ENCODE peak calls at places on chromosome 1, in four cellular contexts. N is heart left ventricle, Y is fibroblast of pulmonary artery, M is uterus. R is an unnamed sample.

GRCh38 chr1:155938220-155938627 is 3.2 kb upstream of the RXFP4 start:
- DNase-seq in M (no peak), N (no peak), Y (peak; percentile 83), R (no peak)

GRCh38 chr1:52026278-52026677 is 7.3 kb downstream of the KTI12 start:
- DNase-seq in M (no peak), Y (no peak), N (no peak), R (no peak)

GRCh38 chr1:77948841-77949424 is 29.9 kb downstream of the FUBP1 start:
- DNase-seq in N (no peak), M (no peak), Y (peak; percentile 56), R (peak; percentile 22)

GRCh38 chr1:93702828-93703183 is 21.2 kb upstream of the BCAR3 start:
- DNase-seq in M (no peak), Y (no peak), N (no peak), R (no peak)

GRCh38 chr1:53442297-53442696 is 16.9 kb upstream of the DMRTB1 start:
- DNase-seq in Y (peak; percentile 49), N (no peak), M (no peak), R (no peak)

GRCh38 chr1:109579496-109579895 is 31.1 kb downstream of the GNAI3 start:
- DNase-seq in Y (no peak), N (no peak), M (no peak), R (no peak)

GRCh38 chr1:224615861-224616760 is at the start of gene CNIH3:
- DNase-seq in N (no peak), Y (peak; percentile 61), M (no peak), R (no peak)

GRCh38 chr1:23527366-23527765 is 3.7 kb downstream of the E2F2 start:
- DNase-seq in M (no peak), N (no peak), Y (no peak), R (no peak)

GRCh38 chr1:57959727-57960300 is 536.0 kb upstream of the DAB1 start:
- DNase-seq in N (no peak), M (no peak), Y (no peak), R (no peak)

GRCh38 chr1:63713627-63714481 is 60.0 kb upstream of the ROR1 start:
- DNase-seq in N (peak; percentile 36), M (no peak), Y (peak; percentile 79), R (no peak)

GRCh38 chr1:2345297-2346075 is 45.9 kb downstream of the MORN1 start:
- DNase-seq in Y (peak; percentile 7), N (peak; percentile 24), M (peak; percentile 11), R (no peak)

GRCh38 chr1:20136249-20136648 is 2.9 kb upstream of the PLA2G2F start:
- DNase-seq in M (no peak), Y (no peak), N (no peak), R (no peak)

GRCh38 chr1:88731475-88731874 is 47.4 kb downstream of the PKN2 start:
- DNase-seq in M (peak; percentile 36), Y (peak; percentile 90), N (no peak), R (peak; percentile 11)

GRCh38 chr1:67748630-67749029 is 63.6 kb downstream of the GADD45A start:
- DNase-seq in M (no peak), Y (peak; percentile 81), N (no peak), R (no peak)

GRCh38 chr1:52426391-52426790 is 22.0 kb downstream of the PRPF38A start:
- DNase-seq in M (no peak), N (no peak), Y (peak; percentile 1), R (no peak)

GRCh38 chr1:75265792-75266191 is 131.6 kb downstream of the LHX8 start:
- DNase-seq in M (no peak), Y (peak; percentile 66), N (no peak), R (peak; percentile 17)

DNA sequence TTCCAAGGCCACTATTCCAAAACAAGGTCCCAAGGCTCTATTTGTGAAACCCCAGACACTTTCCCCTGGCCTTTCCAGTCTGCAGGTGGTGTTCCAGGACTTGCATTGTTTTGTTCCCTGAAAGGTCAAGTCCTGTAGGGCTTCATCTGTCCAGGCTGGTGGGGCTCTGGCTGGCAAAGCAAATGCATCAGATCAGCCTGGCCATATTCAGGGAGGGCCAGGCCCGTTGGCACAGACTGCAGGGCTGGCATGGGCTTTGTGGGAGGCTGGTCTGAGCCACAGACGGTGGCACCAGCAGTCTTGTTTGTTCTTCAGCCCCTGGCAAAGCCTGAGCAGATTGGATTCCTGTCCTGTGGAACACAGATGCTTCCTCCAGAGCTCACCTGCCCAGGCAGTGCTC is 93.0 kb downstream of the SPATA46 start:
- DNase-seq in N (peak; percentile 73), M (no peak), Y (no peak), R (no peak)
- H3K4me3 ChIP-seq in N (no peak overlapping the region), M (no peak overlapping the region), Y (no peak overlapping the region), R (no peak overlapping the region)

DNA sequence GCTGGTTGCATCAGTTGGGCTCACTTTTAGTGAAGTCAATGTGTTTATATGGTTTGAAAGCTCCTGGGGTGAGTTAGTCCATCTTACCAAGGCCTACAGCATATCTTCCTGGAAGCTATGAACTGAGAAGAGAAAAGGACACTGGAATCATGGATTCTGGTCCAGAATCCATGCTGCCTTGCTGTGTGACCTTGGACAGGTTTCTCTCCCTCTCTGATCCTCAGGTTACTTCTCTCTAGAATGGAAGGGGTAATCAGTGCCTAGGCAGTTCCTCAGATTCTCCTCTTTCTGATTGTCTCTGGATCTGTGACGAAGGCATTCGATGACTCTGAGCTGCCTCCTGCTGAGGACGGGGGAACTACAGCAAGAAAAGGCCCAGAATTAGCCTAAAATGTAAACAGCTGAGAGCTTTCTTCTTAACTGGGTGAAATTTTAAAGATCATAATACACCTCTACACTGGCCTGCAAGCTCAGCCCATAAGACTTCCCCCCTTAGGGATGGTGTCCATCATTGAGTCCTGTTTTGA is 425.0 kb upstream of the VAMP3 start:
- DNase-seq in N (no peak), M (no peak), Y (no peak), R (no peak)
- TF ChIP-seq CTCF in N (no peak), M (no peak), Y (no peak), R (no peak)

DNA sequence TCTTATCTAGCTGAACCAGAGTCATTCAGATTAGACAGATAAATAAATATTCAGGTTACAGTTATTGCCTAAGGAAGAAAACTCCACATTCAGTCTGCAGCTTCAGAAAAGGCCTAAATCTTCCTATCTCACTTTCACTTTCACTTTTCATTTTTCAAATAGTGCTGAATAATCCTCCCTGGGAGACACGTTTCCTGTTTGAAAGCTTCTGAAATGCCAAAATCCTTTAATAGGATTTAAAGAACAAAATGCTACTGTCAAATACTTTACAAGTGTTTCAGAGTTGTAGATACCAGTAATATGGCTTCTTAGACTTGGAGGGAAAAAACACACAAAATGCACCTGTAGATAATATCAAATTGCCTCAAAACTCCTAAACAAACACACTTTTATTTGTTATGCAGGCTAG is 3.9 kb downstream of the PSMB2 start:
- DNase-seq in M (no peak), Y (peak; percentile 45), N (no peak), R (peak; percentile 41)
- H3K4me3 ChIP-seq in M (peak overlapping the region; percentile 16), Y (peak overlapping the region; percentile 56), N (no peak overlapping the region), R (peak overlapping the region; percentile 24)

GRCh38 chr1:170871868-170872267 is 63.5 kb upstream of the MROH9 start:
- DNase-seq in Y (no peak), M (no peak), N (no peak), R (no peak)

DNA sequence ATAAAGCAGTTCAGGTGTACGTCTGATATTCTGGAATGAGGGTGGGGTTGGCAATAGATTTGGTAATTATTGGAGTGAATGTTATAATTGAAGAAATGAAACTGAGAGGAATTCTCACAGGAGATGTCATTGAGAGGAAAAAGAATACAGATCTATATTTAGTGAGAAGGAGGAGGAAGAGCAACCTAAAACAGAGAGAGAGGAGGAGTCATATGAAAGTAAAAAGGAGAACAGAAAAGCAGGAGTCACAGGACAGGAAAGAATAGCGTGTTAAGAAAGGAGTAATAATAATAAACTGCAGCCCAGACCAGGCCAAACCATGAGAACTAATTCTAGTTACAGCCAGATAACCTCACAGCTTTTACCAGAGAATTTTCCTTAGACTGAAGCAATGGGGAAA is 62.7 kb upstream of the MROH9 start:
- DNase-seq in M (no peak), Y (no peak), N (no peak), R (no peak)
- TF ChIP-seq CTCF in M (no peak), Y (no peak), N (no peak), R (no peak)

GRCh38 chr1:30088594-30089556 is 634.5 kb downstream of the MATN1 start:
- DNase-seq in Y (no peak), M (no peak), N (no peak), R (no peak)

GRCh38 chr1:30084909-30085571 is 638.3 kb downstream of the MATN1 start:
- DNase-seq in Y (no peak), N (no peak), M (no peak), R (no peak)

GRCh38 chr1:30087465-30087864 is 635.9 kb downstream of the MATN1 start:
- DNase-seq in N (no peak), Y (no peak), M (no peak), R (no peak)

GRCh38 chr1:30083800-30084464 is 639.5 kb downstream of the MATN1 start:
- DNase-seq in N (no peak), M (no peak), Y (peak; percentile 68), R (peak; percentile 46)

DNA sequence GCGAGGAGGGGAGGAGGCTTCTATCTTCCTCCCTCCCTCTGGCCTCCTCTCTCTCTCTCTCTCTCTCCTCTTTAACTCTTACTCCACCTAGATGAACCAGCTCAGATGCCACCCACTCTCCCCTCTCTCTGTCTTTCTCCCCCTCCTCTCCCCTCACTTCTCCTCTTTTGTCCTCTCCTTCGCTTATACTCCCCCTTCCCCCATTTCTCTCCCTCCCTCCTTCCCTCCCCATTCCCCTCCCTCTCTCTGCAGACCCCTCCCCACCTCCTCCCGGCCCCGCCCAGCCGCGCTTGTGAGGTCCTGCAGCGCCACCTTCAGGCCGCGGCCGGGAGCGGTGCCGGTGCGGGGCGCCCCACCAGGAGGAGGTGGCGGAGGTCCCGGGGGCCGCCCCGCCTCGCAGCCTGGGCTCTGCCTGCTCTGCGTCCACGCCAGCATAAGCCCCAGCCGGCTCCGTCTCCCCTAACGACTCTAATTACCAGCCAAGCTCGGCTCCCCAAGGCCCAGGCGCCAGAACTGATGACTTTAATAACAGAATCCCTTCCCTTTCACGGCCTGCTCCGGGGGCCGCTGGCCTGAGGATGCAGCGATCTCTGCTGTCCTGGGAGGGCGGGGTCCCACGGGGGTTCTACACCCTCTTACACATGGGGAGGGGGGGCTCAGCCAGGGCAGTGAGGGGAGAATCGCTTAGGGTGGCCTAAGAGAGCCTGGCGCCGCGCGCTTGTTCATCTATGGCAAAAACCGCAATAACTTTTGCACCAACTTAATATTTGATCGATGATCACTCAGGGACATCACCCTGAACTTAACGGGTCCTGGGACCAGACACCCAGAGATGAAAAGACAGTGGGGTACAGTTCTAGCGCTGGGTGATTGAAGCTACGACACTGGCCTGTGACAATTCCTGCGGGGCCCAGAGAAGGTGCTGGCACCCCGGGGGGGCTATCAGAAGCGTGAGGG is 637.3 kb downstream of the MATN1 start:
- DNase-seq in N (no peak), Y (peak; percentile 18), M (peak; percentile 51), R (no peak)
- H3K4me3 ChIP-seq in N (no peak overlapping the region), Y (no peak overlapping the region), M (no peak overlapping the region), R (no peak overlapping the region)

GRCh38 chr1:153922076-153922837 is 515 bp downstream of the GATAD2B start:
- DNase-seq in Y (no peak), M (peak; percentile 43), N (peak; percentile 53), R (no peak)

GRCh38 chr1:153921080-153921802 is 1.5 kb downstream of the GATAD2B start:
- DNase-seq in N (no peak), M (no peak), Y (no peak), R (no peak)

GRCh38 chr1:153921803-153922075 is 1.0 kb downstream of the GATAD2B start:
- DNase-seq in M (no peak), N (no peak), Y (no peak), R (no peak)

GRCh38 chr1:153922838-153923652 is at the start of gene GATAD2B:
- DNase-seq in M (peak; percentile 98), N (peak; percentile 100), Y (peak; percentile 100), R (peak; percentile 100)

GRCh38 chr1:153919879-153920852 is 2.6 kb downstream of the GATAD2B start:
- DNase-seq in N (no peak), M (no peak), Y (peak; percentile 42), R (no peak)
- TF ChIP-seq CTCF in N (no peak), M (no peak), Y (peak; percentile 37), R (peak; percentile 45)

R was measured in retinal pigment epithelial cell.